ENCODE peak calls at places on chromosomes 13 and 19, in eight cellular contexts. Y is activated CD8-positive, alpha-beta memory T cell treated with anti-CD3 and anti-CD28 coated beads for 48 hours; L is activated naive CD4-positive, alpha-beta T cell treated with anti-CD3 and anti-CD28 coated beads for 36 hours; S is tibial nerve; N is stimulated activated CD8-positive, alpha-beta memory T cell treated with anti-CD3 and anti-CD28 coated beads, Interleukin-7, amount 100 ng/mL, for 24 hours; Z is kidney glomerular epithelial cell; X is tibial artery; A is AG20443. H is an unnamed sample.

GRCh38 chr19:48094129-48094842 is 16.3 kb downstream of the PLA2G4C start:
- DNase-seq in A (no peak), Z (no peak), S (no peak), X (no peak), N (no peak), Y (no peak), L (no peak), H (no peak)

GRCh38 chr19:45591004-45591637 is 6.5 kb upstream of the OPA3 start:
- DNase-seq in S (no peak), A (peak), Z (peak), X (no peak), L (peak), N (peak), Y (no peak), H (no peak)

GRCh38 chr13:113321546-113321945 is 24.5 kb downstream of the LAMP1 start:
- DNase-seq in N (no peak), X (no peak), Y (no peak), L (no peak), A (no peak), Z (no peak), S (no peak), H (no peak)

GRCh38 chr13:80945328-80945727 is 604.4 kb upstream of the SPRY2 start:
- DNase-seq in Y (no peak), N (no peak), L (no peak), A (no peak), S (no peak), X (no peak), Z (no peak), H (no peak)

GRCh38 chr13:114082849-114083645 is 49.4 kb downstream of the RASA3 start:
- DNase-seq in N (no peak), S (no peak), A (no peak), X (peak), Y (no peak), Z (no peak), L (no peak), H (no peak)

GRCh38 chr19:11269408-11269807 is 7.1 kb upstream of the DOCK6 start:
- DNase-seq in L (no peak), Y (no peak), S (no peak), X (no peak), N (no peak), A (no peak), Z (no peak), H (no peak)

GRCh38 chr13:33274264-33274663 is 11.3 kb downstream of the STARD13 start:
- DNase-seq in A (no peak), L (no peak), S (no peak), X (no peak), Z (no peak), N (no peak), Y (no peak), H (no peak)

GRCh38 chr13:29954082-29955043 is 103.9 kb upstream of the UBL3 start:
- DNase-seq in S (no peak), N (no peak), X (no peak), L (peak), Z (no peak), Y (no peak), A (no peak), H (no peak)

GRCh38 chr13:85266771-85267170 is 532.4 kb downstream of the SLITRK6 start:
- DNase-seq in X (no peak), Y (no peak), S (no peak), Z (no peak), N (no peak), L (no peak), A (no peak), H (no peak)

GRCh38 chr13:76009491-76009890 is 373.4 kb downstream of the LMO7 start:
- DNase-seq in A (no peak), Z (peak), L (no peak), Y (no peak), N (no peak), X (no peak), S (no peak), H (no peak)

GRCh38 chr19:22256856-22257255 is 29.4 kb upstream of the ZNF729 start:
- DNase-seq in L (no peak), A (no peak), N (no peak), Y (no peak), Z (no peak), S (no peak), X (no peak), H (no peak)

GRCh38 chr13:28753208-28753892 is 34.6 kb upstream of the SLC46A3 start:
- DNase-seq in Y (no peak), L (no peak), A (peak), N (no peak), X (peak), Z (peak), S (peak), H (no peak)

GRCh38 chr13:45361596-45362206 is 20.7 kb upstream of the TPT1 start:
- DNase-seq in S (no peak), A (peak), Y (no peak), Z (peak), X (no peak), N (no peak), L (no peak), H (no peak)

GRCh38 chr13:33284916-33285315 is 639 bp downstream of the STARD13 start:
- DNase-seq in Z (peak), X (no peak), L (no peak), S (no peak), A (peak), N (no peak), Y (no peak), H (no peak)

GRCh38 chr13:91153372-91153771 is 194.1 kb upstream of the MIR17HG start:
- DNase-seq in A (no peak), S (no peak), N (no peak), L (no peak), Z (no peak), X (no peak), Y (no peak), H (no peak)

GRCh38 chr13:80011448-80012212 is 329.3 kb downstream of the SPRY2 start:
- DNase-seq in S (no peak), Y (no peak), N (no peak), Z (peak), X (no peak), A (no peak), L (no peak), H (no peak)

GRCh38 chr19:34088292-34088691 is 84.0 kb upstream of the LSM14A start:
- DNase-seq in X (no peak), Y (no peak), A (no peak), S (no peak), N (no peak), Z (no peak), L (no peak), H (no peak)

GRCh38 chr19:37303591-37304171 is 67.2 kb upstream of the ZNF527 start:
- DNase-seq in Z (no peak), L (no peak), A (peak), Y (no peak), S (no peak), X (no peak), N (no peak), H (no peak)

GRCh38 chr13:76994281-76994680 is 2.4 kb downstream of the CLN5 start:
- DNase-seq in Y (no peak), A (no peak), N (no peak), X (no peak), Z (no peak), S (no peak), L (no peak), H (no peak)

GRCh38 chr19:9309974-9310446 is 372 bp upstream of the ZNF699 start:
- DNase-seq in L (peak), N (peak), S (peak), A (peak), X (peak), Z (peak), Y (no peak), H (no peak)

GRCh38 chr19:38197937-38198704 is 25.9 kb downstream of the DPF1 start:
- DNase-seq in L (no peak), X (no peak), N (no peak), S (no peak), Z (no peak), Y (no peak), A (no peak), H (no peak)

GRCh38 chr19:54179921-54180452 is 7.0 kb upstream of the TMC4 start:
- DNase-seq in S (no peak), N (no peak), A (no peak), Y (no peak), L (no peak), X (no peak), Z (no peak), H (no peak)

GRCh38 chr19:38115264-38115802 is 108.7 kb downstream of the DPF1 start:
- DNase-seq in N (no peak), A (no peak), Z (no peak), L (no peak), Y (no peak), X (no peak), S (no peak), H (no peak)